ENCODE peak calls at places on chromosomes 11 and 22, in five cellular contexts. P is PC-3, W is aorta, K is stomach, I is ovary. T is an unnamed sample.

GRCh38 chr11:27040302-27041115 is at the start of gene BBOX1:
- DNase-seq in I (no peak), P (no peak), W (peak), K (no peak), T (peak)

GRCh38 chr22:29773233-29773632 is 6.1 kb downstream of the UQCR10 start:
- DNase-seq in W (no peak), P (peak), I (no peak), K (no peak), T (no peak)

GRCh38 chr22:42169055-42169469 is 38.5 kb upstream of the CYP2D6 start:
- DNase-seq in I (peak), W (peak), K (peak), P (peak), T (peak)

GRCh38 chr11:68650801-68651200 is 33.5 kb upstream of the GAL start:
- DNase-seq in W (no peak), P (no peak), K (no peak), I (no peak), T (no peak)

GRCh38 chr11:45606514-45607024 is 58.9 kb downstream of the CHST1 start:
- DNase-seq in I (no peak), K (no peak), P (no peak), W (no peak), T (no peak)

GRCh38 chr11:132078230-132078629 is 707.8 kb downstream of the NTM start:
- DNase-seq in K (no peak), I (no peak), P (no peak), W (no peak), T (no peak)

GRCh38 chr11:117080370-117080769 is 17.9 kb downstream of the SIK3 start:
- DNase-seq in P (no peak), K (no peak), W (no peak), I (no peak), T (no peak)

GRCh38 chr11:45333506-45333971 is 47.4 kb upstream of the SYT13 start:
- DNase-seq in W (no peak), K (peak), P (peak), I (peak), T (peak)

GRCh38 chr11:9330387-9331384 is 16.3 kb upstream of the TMEM41B start:
- DNase-seq in W (no peak), P (peak), I (no peak), K (no peak), T (no peak)

DNA sequence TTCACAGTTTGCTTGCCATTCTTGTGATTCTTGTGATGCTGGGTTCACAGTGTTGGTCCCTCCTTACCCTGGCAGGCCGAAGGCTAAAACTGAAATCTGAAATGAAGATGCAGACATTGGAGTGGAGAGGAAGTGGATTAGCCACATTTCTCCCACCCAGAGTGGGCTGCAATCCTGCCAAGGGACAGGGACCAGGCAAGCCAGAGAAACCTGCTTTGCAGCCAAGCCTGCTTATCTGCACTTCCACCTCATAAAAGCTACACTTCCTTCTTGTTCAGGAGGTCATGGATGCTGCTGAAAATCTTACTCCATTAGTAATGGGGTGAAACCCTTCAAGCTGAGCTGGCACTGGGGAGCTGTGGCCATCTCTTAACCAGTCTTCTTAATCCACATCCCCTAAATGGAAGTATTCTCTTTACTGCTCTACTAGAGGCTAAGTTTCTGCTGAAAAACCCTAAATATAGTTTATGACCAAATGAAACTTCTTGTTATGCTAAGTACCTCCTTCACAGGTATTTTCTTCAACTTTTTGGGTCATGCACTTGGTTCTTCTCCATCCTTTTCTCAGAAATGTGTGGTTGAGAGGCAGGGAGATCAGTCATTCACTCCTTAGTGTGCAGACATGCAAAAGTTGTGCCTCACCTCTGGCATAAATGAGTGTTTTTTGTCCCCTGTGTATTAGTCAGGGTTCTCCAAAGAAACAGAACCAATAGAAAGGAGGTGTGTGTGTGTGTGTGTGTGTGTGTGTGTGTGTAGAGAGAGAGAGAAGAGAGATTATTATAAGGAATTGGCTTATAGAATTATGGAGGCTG is 133.9 kb upstream of the BMAL1 start:
- DNase-seq in P (peak), K (peak), W (no peak), I (no peak), T (no peak)
- H3K27ac ChIP-seq in P (no peak), K (no peak), W (no peak), I (no peak), T (no peak)

GRCh38 chr11:113201055-113201818 is 113.1 kb upstream of the TTC12 start:
- DNase-seq in K (no peak), I (no peak), P (no peak), W (no peak), T (no peak)
- H3K27ac ChIP-seq in K (no peak), I (no peak), P (no peak), W (no peak), T (no peak)

GRCh38 chr11:75780888-75781287 is 12.3 kb downstream of the DGAT2 start:
- DNase-seq in K (no peak), W (peak), I (no peak), P (no peak), T (no peak)
- H3K27ac ChIP-seq in K (no peak), W (no peak), I (no peak), P (no peak), T (no peak)

GRCh38 chr11:24406389-24406788 is 90.5 kb upstream of the LUZP2 start:
- DNase-seq in I (no peak), K (no peak), P (no peak), W (no peak), T (no peak)
- H3K27ac ChIP-seq in I (no peak), K (no peak), P (no peak), W (no peak), T (no peak)

DNA sequence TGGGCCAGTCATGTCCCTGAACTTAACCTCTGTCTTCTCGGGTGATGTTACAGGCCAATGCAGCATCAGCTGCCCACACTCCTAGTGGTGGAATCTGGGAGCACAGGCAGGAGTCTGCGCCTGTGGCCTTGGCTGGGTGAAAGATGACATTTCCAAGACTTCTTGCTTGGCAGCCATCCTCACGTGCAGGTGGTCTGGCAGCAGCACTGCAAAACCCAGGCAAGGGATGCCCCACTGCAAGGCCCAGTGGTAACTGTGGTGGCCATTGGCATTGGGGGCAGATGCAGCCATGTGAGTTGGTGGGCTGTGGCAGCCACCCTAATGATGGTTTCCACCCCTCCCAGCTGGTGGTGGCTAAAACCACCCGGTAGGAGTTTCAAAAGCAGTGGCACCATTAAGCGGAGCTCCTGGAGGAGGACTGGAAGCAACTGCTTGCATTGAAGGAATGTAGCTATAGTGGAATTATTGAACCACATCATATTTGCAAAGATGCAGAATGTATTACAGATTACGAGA is 120.5 kb upstream of the TOP3B start:
- DNase-seq in P (peak), K (no peak), W (no peak), I (no peak), T (no peak)
- H3K27ac ChIP-seq in P (no peak), K (no peak), W (no peak), I (no peak), T (no peak)

GRCh38 chr11:11408436-11409221 is 55.6 kb upstream of the CSNK2A3 start:
- DNase-seq in P (no peak), K (no peak), W (no peak), I (peak), T (no peak)

GRCh38 chr11:11409224-11409623 is 56.2 kb upstream of the CSNK2A3 start:
- DNase-seq in I (no peak), W (no peak), P (no peak), K (no peak), T (no peak)

GRCh38 chr11:11407065-11407737 is 54.2 kb upstream of the CSNK2A3 start:
- DNase-seq in W (no peak), P (no peak), I (peak), K (no peak), T (no peak)

GRCh38 chr11:11407738-11408084 is 54.7 kb upstream of the CSNK2A3 start:
- DNase-seq in P (no peak), I (no peak), K (no peak), W (no peak), T (no peak)

DNA sequence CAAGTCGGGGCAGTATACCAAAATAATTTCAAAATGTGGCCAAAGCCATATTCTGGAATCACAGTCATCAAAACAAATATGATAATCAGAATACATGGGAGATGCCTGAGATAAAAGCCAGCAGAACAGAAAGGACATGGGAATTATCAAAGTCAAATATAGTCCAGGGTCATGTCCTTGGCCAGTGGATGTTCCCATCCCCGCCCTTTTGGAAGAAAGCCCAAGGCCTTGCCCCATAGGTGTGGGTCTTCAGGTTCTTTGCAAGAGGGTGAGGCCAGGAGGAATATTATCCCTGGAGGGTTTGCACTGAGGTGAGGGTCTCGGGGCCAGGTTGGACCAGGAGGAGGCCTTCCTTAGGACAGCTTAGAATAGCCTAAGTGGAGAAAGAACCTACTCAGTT is 53.6 kb upstream of the CSNK2A3 start:
- DNase-seq in K (no peak), I (no peak), P (no peak), W (no peak), T (no peak)
- H3K27ac ChIP-seq in K (peak), I (no peak), P (no peak), W (peak), T (no peak)

GRCh38 chr11:129947474-129947873 is 52.1 kb upstream of the NFRKB start:
- DNase-seq in K (no peak), I (no peak), P (no peak), W (no peak), T (no peak)

GRCh38 chr11:129950319-129951034 is 52.2 kb downstream of the PRDM10 start:
- DNase-seq in K (no peak), I (peak), P (no peak), W (peak), T (peak)

GRCh38 chr11:129949976-129950318 is 52.7 kb downstream of the PRDM10 start:
- DNase-seq in I (no peak), W (no peak), K (no peak), P (no peak), T (no peak)

GRCh38 chr11:129946965-129947364 is 51.6 kb upstream of the NFRKB start:
- DNase-seq in I (no peak), W (no peak), P (no peak), K (no peak), T (no peak)

GRCh38 chr11:129949067-129949466 is 53.6 kb downstream of the PRDM10 start:
- DNase-seq in P (no peak), W (no peak), I (no peak), K (no peak), T (no peak)
- H3K27ac ChIP-seq in P (no peak), W (no peak), I (no peak), K (no peak), T (no peak)

GRCh38 chr11:78048561-78048960 is 15.1 kb upstream of the THRSP start:
- DNase-seq in K (no peak), W (no peak), P (no peak), I (no peak), T (no peak)

GRCh38 chr11:78042858-78043257 is 19.8 kb upstream of the KCTD14 start:
- DNase-seq in I (no peak), P (no peak), W (no peak), K (no peak), T (no peak)

GRCh38 chr11:78046486-78046854 is 17.2 kb upstream of the THRSP start:
- DNase-seq in P (no peak), I (no peak), K (no peak), W (no peak), T (no peak)

GRCh38 chr11:78044706-78045105 is 19.0 kb upstream of the THRSP start:
- DNase-seq in W (no peak), P (no peak), I (no peak), K (peak), T (peak)

GRCh38 chr11:78045851-78046485 is 17.7 kb upstream of the THRSP start:
- DNase-seq in K (peak), P (peak), W (peak), I (peak), T (peak)
- H3K27ac ChIP-seq in K (peak), P (no peak), W (peak), I (peak), T (no peak)

GRCh38 chr11:134687548-134687947 is 275.5 kb upstream of the B3GAT1 start:
- DNase-seq in I (no peak), P (no peak), K (no peak), W (no peak), T (no peak)

GRCh38 chr11:134691985-134692384 is 279.9 kb upstream of the B3GAT1 start:
- DNase-seq in K (no peak), P (peak), W (no peak), I (no peak), T (no peak)

GRCh38 chr11:134696455-134696854 is 284.4 kb upstream of the B3GAT1 start:
- DNase-seq in P (no peak), K (no peak), W (no peak), I (no peak), T (no peak)

GRCh38 chr11:134689886-134690285 is 277.8 kb upstream of the B3GAT1 start:
- DNase-seq in K (no peak), W (no peak), I (no peak), P (no peak), T (no peak)

GRCh38 chr11:134691474-134691873 is 279.4 kb upstream of the B3GAT1 start:
- DNase-seq in P (no peak), W (no peak), K (no peak), I (no peak), T (no peak)
- H3K27ac ChIP-seq in P (no peak), W (no peak), K (no peak), I (no peak), T (no peak)

GRCh38 chr11:111815489-111815888 is 49.3 kb upstream of the PPP2R1B start:
- DNase-seq in P (no peak), I (no peak), K (no peak), W (no peak), T (no peak)

GRCh38 chr11:111823629-111824028 is 47.8 kb downstream of the ALG9 start:
- DNase-seq in P (no peak), I (no peak), W (no peak), K (no peak), T (no peak)

GRCh38 chr11:111823131-111823530 is 48.2 kb downstream of the ALG9 start:
- DNase-seq in W (no peak), K (no peak), I (no peak), P (no peak), T (no peak)

GRCh38 chr11:111820059-111820375 is 51.4 kb downstream of the ALG9 start:
- DNase-seq in P (no peak), W (no peak), K (no peak), I (no peak), T (no peak)

GRCh38 chr11:111819161-111820058 is 52.0 kb downstream of the ALG9 start:
- DNase-seq in I (no peak), K (peak), P (no peak), W (no peak), T (peak)
- H3K27ac ChIP-seq in I (no peak), K (peak), P (no peak), W (no peak), T (peak)